ENCODE peak calls at places on chromosomes 2 and 18, in seven cellular contexts. One of them, this sample, is unnamed.

GRCh38 chr2:120509991-120510735 is 164.2 kb downstream of the INHBB start:
- DNase-seq in dorsolateral prefrontal cortex: no peak
- DNase-seq in AG10803: no peak
- DNase-seq in MM.1S: no peak
- DNase-seq in fibroblast of pulmonary artery: no peak
- DNase-seq in tibial artery: no peak
- DNase-seq in spleen: peak; percentile 67
- DNase-seq in this sample: no peak

GRCh38 chr2:2743164-2743571 is 412.1 kb upstream of the MYT1L start:
- DNase-seq in tibial artery: no peak
- DNase-seq in AG10803: peak; percentile 1
- DNase-seq in fibroblast of pulmonary artery: peak; percentile 28
- DNase-seq in dorsolateral prefrontal cortex: peak; percentile 84
- DNase-seq in spleen: peak; percentile 69
- DNase-seq in MM.1S: no peak
- DNase-seq in this sample: peak; percentile 2

GRCh38 chr2:223860809-223861738 is 23.7 kb upstream of the AP1S3 start:
- DNase-seq in dorsolateral prefrontal cortex: no peak
- DNase-seq in tibial artery: no peak
- DNase-seq in MM.1S: no peak
- DNase-seq in AG10803: peak; percentile 81
- DNase-seq in fibroblast of pulmonary artery: peak; percentile 85
- DNase-seq in spleen: no peak
- DNase-seq in this sample: peak; percentile 91

GRCh38 chr2:238631491-238632180 is 204.9 kb downstream of the ASB1 start:
- DNase-seq in MM.1S: no peak
- DNase-seq in dorsolateral prefrontal cortex: no peak
- DNase-seq in tibial artery: peak; percentile 25
- DNase-seq in fibroblast of pulmonary artery: no peak
- DNase-seq in spleen: no peak
- DNase-seq in AG10803: no peak
- DNase-seq in this sample: no peak

GRCh38 chr2:18829331-18829902 is 240.0 kb upstream of the NT5C1B start:
- DNase-seq in spleen: no peak
- DNase-seq in fibroblast of pulmonary artery: peak; percentile 23
- DNase-seq in tibial artery: no peak
- DNase-seq in AG10803: peak; percentile 80
- DNase-seq in MM.1S: no peak
- DNase-seq in dorsolateral prefrontal cortex: no peak
- DNase-seq in this sample: peak; percentile 78

GRCh38 chr2:240249423-240250149 is 109.1 kb upstream of the OTOS start:
- DNase-seq in AG10803: no peak
- DNase-seq in dorsolateral prefrontal cortex: no peak
- DNase-seq in fibroblast of pulmonary artery: no peak
- DNase-seq in tibial artery: no peak
- DNase-seq in MM.1S: no peak
- DNase-seq in spleen: peak; percentile 64
- DNase-seq in this sample: no peak

GRCh38 chr2:99348173-99348572 is 11.0 kb downstream of the EIF5B start:
- DNase-seq in MM.1S: no peak
- DNase-seq in AG10803: no peak
- DNase-seq in fibroblast of pulmonary artery: no peak
- DNase-seq in dorsolateral prefrontal cortex: no peak
- DNase-seq in spleen: no peak
- DNase-seq in tibial artery: no peak
- DNase-seq in this sample: no peak

GRCh38 chr18:76399613-76400391 is 95.2 kb downstream of the ZNF516 start:
- DNase-seq in AG10803: no peak
- DNase-seq in spleen: no peak
- DNase-seq in fibroblast of pulmonary artery: no peak
- DNase-seq in MM.1S: no peak
- DNase-seq in tibial artery: no peak
- DNase-seq in dorsolateral prefrontal cortex: no peak
- DNase-seq in this sample: no peak

GRCh38 chr18:75802681-75803080 is 375.2 kb upstream of the SMIM21 start:
- DNase-seq in dorsolateral prefrontal cortex: no peak
- DNase-seq in AG10803: no peak
- DNase-seq in spleen: no peak
- DNase-seq in fibroblast of pulmonary artery: no peak
- DNase-seq in MM.1S: no peak
- DNase-seq in tibial artery: no peak
- DNase-seq in this sample: no peak

GRCh38 chr2:100677611-100678185 is 114.9 kb downstream of the PDCL3 start:
- DNase-seq in AG10803: no peak
- DNase-seq in spleen: no peak
- DNase-seq in dorsolateral prefrontal cortex: no peak
- DNase-seq in tibial artery: no peak
- DNase-seq in MM.1S: no peak
- DNase-seq in fibroblast of pulmonary artery: no peak
- DNase-seq in this sample: no peak

GRCh38 chr2:196079052-196079451 is 10.4 kb upstream of the DNAH7 start:
- DNase-seq in AG10803: peak; percentile 12
- DNase-seq in spleen: no peak
- DNase-seq in tibial artery: no peak
- DNase-seq in fibroblast of pulmonary artery: no peak
- DNase-seq in dorsolateral prefrontal cortex: no peak
- DNase-seq in MM.1S: no peak
- DNase-seq in this sample: no peak

GRCh38 chr2:37773354-37773753 is 101.9 kb upstream of the CDC42EP3 start:
- DNase-seq in fibroblast of pulmonary artery: no peak
- DNase-seq in MM.1S: no peak
- DNase-seq in tibial artery: no peak
- DNase-seq in AG10803: no peak
- DNase-seq in spleen: no peak
- DNase-seq in dorsolateral prefrontal cortex: no peak
- DNase-seq in this sample: no peak

GRCh38 chr18:57527479-57528237 is 58.8 kb downstream of the FECH start:
- DNase-seq in dorsolateral prefrontal cortex: no peak
- DNase-seq in MM.1S: no peak
- DNase-seq in AG10803: no peak
- DNase-seq in spleen: no peak
- DNase-seq in tibial artery: no peak
- DNase-seq in fibroblast of pulmonary artery: no peak
- DNase-seq in this sample: no peak

GRCh38 chr2:149720615-149721014 is 133.0 kb upstream of the MMADHC start:
- DNase-seq in dorsolateral prefrontal cortex: no peak
- DNase-seq in tibial artery: no peak
- DNase-seq in spleen: no peak
- DNase-seq in AG10803: no peak
- DNase-seq in fibroblast of pulmonary artery: peak; percentile 34
- DNase-seq in MM.1S: no peak
- DNase-seq in this sample: no peak

GRCh38 chr2:198314559-198315153 is 510.3 kb downstream of the PLCL1 start:
- DNase-seq in tibial artery: no peak
- DNase-seq in dorsolateral prefrontal cortex: no peak
- DNase-seq in AG10803: peak; percentile 68
- DNase-seq in fibroblast of pulmonary artery: peak; percentile 77
- DNase-seq in spleen: no peak
- DNase-seq in MM.1S: peak; percentile 60
- DNase-seq in this sample: peak; percentile 77

GRCh38 chr18:22282311-22283235 is 113.2 kb downstream of the GATA6 start:
- DNase-seq in tibial artery: no peak
- DNase-seq in AG10803: peak; percentile 58
- DNase-seq in fibroblast of pulmonary artery: peak; percentile 99
- DNase-seq in MM.1S: no peak
- DNase-seq in spleen: no peak
- DNase-seq in dorsolateral prefrontal cortex: no peak
- DNase-seq in this sample: peak; percentile 73

GRCh38 chr2:129396980-129397599 is 582.4 kb upstream of the RAB6C start:
- DNase-seq in MM.1S: peak; percentile 46
- DNase-seq in dorsolateral prefrontal cortex: peak; percentile 42
- DNase-seq in spleen: peak; percentile 47
- DNase-seq in fibroblast of pulmonary artery: peak; percentile 42
- DNase-seq in AG10803: peak; percentile 11
- DNase-seq in tibial artery: no peak
- DNase-seq in this sample: no peak

GRCh38 chr2:169839954-169840746 is 12.9 kb downstream of the UBR3 start:
- DNase-seq in fibroblast of pulmonary artery: peak; percentile 84
- DNase-seq in spleen: no peak
- DNase-seq in MM.1S: no peak
- DNase-seq in dorsolateral prefrontal cortex: no peak
- DNase-seq in tibial artery: no peak
- DNase-seq in AG10803: no peak
- DNase-seq in this sample: peak; percentile 77

GRCh38 chr2:112812318-112813042 is 24.1 kb downstream of the IL1B start:
- DNase-seq in tibial artery: no peak
- DNase-seq in fibroblast of pulmonary artery: peak; percentile 81
- DNase-seq in MM.1S: no peak
- DNase-seq in AG10803: peak; percentile 74
- DNase-seq in spleen: no peak
- DNase-seq in dorsolateral prefrontal cortex: no peak
- DNase-seq in this sample: peak; percentile 62

GRCh38 chr2:85915606-85916303 is 27.0 kb upstream of the ST3GAL5 start:
- DNase-seq in dorsolateral prefrontal cortex: no peak
- DNase-seq in MM.1S: no peak
- DNase-seq in AG10803: peak; percentile 91
- DNase-seq in spleen: no peak
- DNase-seq in fibroblast of pulmonary artery: no peak
- DNase-seq in tibial artery: no peak
- DNase-seq in this sample: peak; percentile 56

GRCh38 chr2:187826023-187826422 is 271.8 kb upstream of the TFPI start:
- DNase-seq in dorsolateral prefrontal cortex: no peak
- DNase-seq in fibroblast of pulmonary artery: peak; percentile 18
- DNase-seq in spleen: no peak
- DNase-seq in AG10803: peak; percentile 4
- DNase-seq in tibial artery: no peak
- DNase-seq in MM.1S: no peak
- DNase-seq in this sample: peak; percentile 43

GRCh38 chr18:78192044-78192443 is 787.6 kb upstream of the SALL3 start:
- DNase-seq in fibroblast of pulmonary artery: no peak
- DNase-seq in spleen: no peak
- DNase-seq in dorsolateral prefrontal cortex: peak; percentile 10
- DNase-seq in AG10803: no peak
- DNase-seq in tibial artery: no peak
- DNase-seq in MM.1S: peak; percentile 46
- DNase-seq in this sample: no peak
- TF ChIP-seq CTCF in fibroblast of pulmonary artery: no peak
- TF ChIP-seq CTCF in spleen: no peak
- TF ChIP-seq CTCF in dorsolateral prefrontal cortex: no peak
- TF ChIP-seq CTCF in AG10803: no peak
- TF ChIP-seq CTCF in tibial artery: no peak
- TF ChIP-seq CTCF in MM.1S: no peak
- TF ChIP-seq CTCF in this sample: no peak

GRCh38 chr2:232878855-232879617 is 9.0 kb downstream of the SNORC start:
- DNase-seq in AG10803: no peak
- DNase-seq in dorsolateral prefrontal cortex: no peak
- DNase-seq in tibial artery: no peak
- DNase-seq in MM.1S: no peak
- DNase-seq in fibroblast of pulmonary artery: no peak
- DNase-seq in spleen: peak; percentile 59
- DNase-seq in this sample: no peak

GRCh38 chr2:232876071-232876977 is 6.3 kb downstream of the SNORC start:
- DNase-seq in dorsolateral prefrontal cortex: no peak
- DNase-seq in fibroblast of pulmonary artery: no peak
- DNase-seq in MM.1S: peak; percentile 22
- DNase-seq in tibial artery: peak; percentile 51
- DNase-seq in spleen: no peak
- DNase-seq in AG10803: no peak
- DNase-seq in this sample: no peak

GRCh38 chr2:232877940-232878511 is 8.0 kb downstream of the SNORC start:
- DNase-seq in fibroblast of pulmonary artery: no peak
- DNase-seq in MM.1S: no peak
- DNase-seq in tibial artery: peak; percentile 37
- DNase-seq in spleen: peak; percentile 47
- DNase-seq in AG10803: no peak
- DNase-seq in dorsolateral prefrontal cortex: no peak
- DNase-seq in this sample: no peak

GRCh38 chr2:232875256-232876070 is 5.4 kb downstream of the SNORC start:
- DNase-seq in dorsolateral prefrontal cortex: no peak
- DNase-seq in tibial artery: peak; percentile 45
- DNase-seq in AG10803: no peak
- DNase-seq in MM.1S: no peak
- DNase-seq in fibroblast of pulmonary artery: no peak
- DNase-seq in spleen: no peak
- DNase-seq in this sample: no peak

GRCh38 chr2:232876978-232877441 is 6.9 kb downstream of the SNORC start:
- DNase-seq in MM.1S: no peak
- DNase-seq in tibial artery: peak; percentile 50
- DNase-seq in AG10803: no peak
- DNase-seq in fibroblast of pulmonary artery: no peak
- DNase-seq in spleen: peak; percentile 73
- DNase-seq in dorsolateral prefrontal cortex: no peak
- DNase-seq in this sample: no peak
- H3K4me3 ChIP-seq in MM.1S: no peak overlapping the region
- H3K4me3 ChIP-seq in tibial artery: no peak overlapping the region
- H3K4me3 ChIP-seq in AG10803: no peak overlapping the region
- H3K4me3 ChIP-seq in fibroblast of pulmonary artery: no peak overlapping the region
- H3K4me3 ChIP-seq in spleen: peak overlapping the region; percentile 56
- H3K4me3 ChIP-seq in dorsolateral prefrontal cortex: peak overlapping the region; percentile 64
- H3K4me3 ChIP-seq in this sample: no peak overlapping the region

GRCh38 chr2:205903549-205904129 is 182.3 kb downstream of the INO80D start:
- DNase-seq in MM.1S: peak; percentile 58
- DNase-seq in AG10803: no peak
- DNase-seq in tibial artery: no peak
- DNase-seq in spleen: no peak
- DNase-seq in fibroblast of pulmonary artery: peak; percentile 21
- DNase-seq in dorsolateral prefrontal cortex: no peak
- DNase-seq in this sample: no peak
- TF ChIP-seq CTCF in MM.1S: peak; percentile 49
- TF ChIP-seq CTCF in AG10803: peak; percentile 22
- TF ChIP-seq CTCF in tibial artery: no peak
- TF ChIP-seq CTCF in spleen: no peak
- TF ChIP-seq CTCF in fibroblast of pulmonary artery: peak; percentile 33
- TF ChIP-seq CTCF in dorsolateral prefrontal cortex: no peak
- TF ChIP-seq CTCF in this sample: peak; percentile 2

DNA sequence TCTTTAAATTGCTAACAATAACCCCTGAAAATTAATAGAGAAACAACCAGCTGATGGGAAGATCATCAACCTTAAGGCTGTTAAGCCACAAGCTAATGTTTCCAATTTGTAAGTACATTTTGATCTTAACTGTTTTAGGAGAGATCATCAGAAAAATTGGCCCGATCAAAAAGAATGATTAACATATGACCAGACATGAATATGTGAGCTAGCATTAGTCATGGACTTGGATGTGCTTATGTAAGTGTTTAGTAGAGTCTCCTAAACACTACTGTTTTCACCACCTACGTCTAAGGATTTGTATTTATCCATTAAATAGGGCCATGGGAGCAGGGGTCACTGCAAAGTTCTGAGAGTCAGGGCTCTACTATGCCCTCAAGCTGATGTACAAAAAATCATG is 4.3 kb downstream of the LMAN1 start:
- DNase-seq in AG10803: no peak
- DNase-seq in MM.1S: no peak
- DNase-seq in fibroblast of pulmonary artery: no peak
- DNase-seq in spleen: no peak
- DNase-seq in tibial artery: no peak
- DNase-seq in dorsolateral prefrontal cortex: no peak
- DNase-seq in this sample: peak; percentile 5
- H3K4me3 ChIP-seq in AG10803: no peak overlapping the region
- H3K4me3 ChIP-seq in MM.1S: no peak overlapping the region
- H3K4me3 ChIP-seq in fibroblast of pulmonary artery: no peak overlapping the region
- H3K4me3 ChIP-seq in spleen: no peak overlapping the region
- H3K4me3 ChIP-seq in tibial artery: no peak overlapping the region
- H3K4me3 ChIP-seq in dorsolateral prefrontal cortex: no peak overlapping the region
- H3K4me3 ChIP-seq in this sample: no peak overlapping the region

GRCh38 chr2:63058742-63059433 is 8.3 kb downstream of the OTX1 start:
- DNase-seq in dorsolateral prefrontal cortex: no peak
- DNase-seq in tibial artery: no peak
- DNase-seq in spleen: no peak
- DNase-seq in fibroblast of pulmonary artery: no peak
- DNase-seq in MM.1S: no peak
- DNase-seq in AG10803: no peak
- DNase-seq in this sample: no peak
- TF ChIP-seq CTCF in dorsolateral prefrontal cortex: no peak
- TF ChIP-seq CTCF in tibial artery: no peak
- TF ChIP-seq CTCF in spleen: no peak
- TF ChIP-seq CTCF in fibroblast of pulmonary artery: no peak
- TF ChIP-seq CTCF in MM.1S: no peak
- TF ChIP-seq CTCF in AG10803: no peak
- TF ChIP-seq CTCF in this sample: no peak